ENCODE peak calls at places on chromosomes 4 and X, in eight cellular contexts. W, J, O, B, N, G, Y and F are unnamed samples.

GRCh38 chr4:41679991-41680390 is 68.5 kb downstream of the PHOX2B start:
- DNase-seq in W (no peak), J (no peak), O (no peak), B (no peak), N (no peak), G (no peak), Y (no peak), F (no peak)

GRCh38 chrX:72620550-72621145 is 48.0 kb upstream of the HDAC8 start:
- DNase-seq in W (no peak), J (no peak), O (no peak), B (no peak), N (no peak), G (no peak), Y (peak), F (peak)

GRCh38 chrX:139423186-139423585 is 107.4 kb upstream of the F9 start:
- DNase-seq in W (no peak), J (no peak), O (no peak), B (no peak), N (no peak), G (no peak), Y (no peak), F (peak)

GRCh38 chrX:119482497-119483480 is 14.5 kb downstream of the SLC25A5 start:
- DNase-seq in W (peak), J (peak), O (peak), B (no peak), N (peak), G (peak), Y (peak), F (no peak)

GRCh38 chrX:46628406-46629371 is 55.1 kb downstream of the CHST7 start:
- DNase-seq in W (no peak), J (no peak), O (no peak), B (no peak), N (peak), G (no peak), Y (no peak), F (peak)

GRCh38 chr4:67725981-67726380 is 25.0 kb upstream of the UBA6 start:
- DNase-seq in W (no peak), J (no peak), O (no peak), B (no peak), N (no peak), G (no peak), Y (no peak), F (no peak)

GRCh38 chr4:53682196-53682595 is 90.9 kb upstream of the LNX1 start:
- DNase-seq in W (no peak), J (no peak), O (no peak), B (no peak), N (no peak), G (no peak), Y (no peak), F (peak)

GRCh38 chrX:20267924-20268701 is 1.4 kb upstream of the RPS6KA3 start:
- DNase-seq in W (peak), J (peak), O (no peak), B (no peak), N (peak), G (no peak), Y (no peak), F (no peak)

GRCh38 chrX:9293051-9293496 is 171.8 kb upstream of the TBL1X start:
- DNase-seq in W (no peak), J (no peak), O (no peak), B (no peak), N (no peak), G (no peak), Y (no peak), F (no peak)

GRCh38 chr4:124304936-124305335 is 407.6 kb downstream of the ANKRD50 start:
- DNase-seq in W (no peak), J (no peak), O (no peak), B (no peak), N (no peak), G (no peak), Y (no peak), F (no peak)

GRCh38 chr4:26343041-26343403 is 22.2 kb downstream of the RBPJ start:
- DNase-seq in W (no peak), J (no peak), O (no peak), B (no peak), N (no peak), G (no peak), Y (no peak), F (peak)

GRCh38 chr4:130849985-130850632 is 1754.2 kb downstream of the C4orf33 start:
- DNase-seq in W (no peak), J (no peak), O (no peak), B (no peak), N (no peak), G (no peak), Y (no peak), F (no peak)

GRCh38 chrX:45508459-45508858 is 307.8 kb upstream of the DIPK2B start:
- DNase-seq in W (no peak), J (no peak), O (no peak), B (no peak), N (no peak), G (no peak), Y (no peak), F (peak)

GRCh38 chr4:128310266-128310697 is 22.7 kb upstream of the PGRMC2 start:
- DNase-seq in W (no peak), J (no peak), O (no peak), B (no peak), N (no peak), G (no peak), Y (no peak), F (peak)

GRCh38 chr4:77662396-77662795 is 56.8 kb downstream of the CXCL13 start:
- DNase-seq in W (no peak), J (no peak), O (no peak), B (no peak), N (no peak), G (no peak), Y (no peak), F (no peak)

GRCh38 chr4:97394653-97395052 is 748.6 kb downstream of the STPG2 start:
- DNase-seq in W (no peak), J (no peak), O (no peak), B (no peak), N (no peak), G (no peak), Y (no peak), F (peak)

GRCh38 chr4:158941321-158941720 is 161.6 kb upstream of the RAPGEF2 start:
- DNase-seq in W (no peak), J (no peak), O (no peak), B (no peak), N (no peak), G (no peak), Y (no peak), F (no peak)

GRCh38 chr4:105967058-105967658 is 71.9 kb downstream of the NPNT start:
- DNase-seq in W (no peak), J (no peak), O (no peak), B (no peak), N (no peak), G (no peak), Y (no peak), F (no peak)

GRCh38 chr4:100450449-100450848 is 67.4 kb downstream of the EMCN start:
- DNase-seq in W (no peak), J (no peak), O (no peak), B (no peak), N (no peak), G (no peak), Y (no peak), F (peak)

GRCh38 chr4:69122476-69122875 is 26.2 kb downstream of the UGT2B7 start:
- DNase-seq in W (no peak), J (no peak), O (no peak), B (no peak), N (no peak), G (no peak), Y (no peak), F (no peak)

GRCh38 chr4:8506373-8507250 is 66.0 kb downstream of the TRMT44 start:
- DNase-seq in W (peak), J (peak), O (no peak), B (no peak), N (no peak), G (no peak), Y (no peak), F (no peak)

GRCh38 chr4:80307774-80308465 is 27.6 kb upstream of the CFAP299 start:
- DNase-seq in W (no peak), J (no peak), O (no peak), B (no peak), N (no peak), G (no peak), Y (no peak), F (peak)